ENCODE peak calls at places on chromosomes 13 and 19, in seven cellular contexts. One of them, this sample, is unnamed.

GRCh38 chr13:46687810-46688209 is 109.2 kb downstream of the ESD start:
- DNase-seq in thoracic aorta: no peak
- DNase-seq in NCI-H446 treated with DMSO at 0.1 percent for 48 hours: no peak
- DNase-seq in GM03348: no peak
- DNase-seq in endothelial cell: no peak
- DNase-seq in fibroblast of lung: peak
- DNase-seq in fibroblast of villous mesenchyme: peak
- DNase-seq in this sample: peak

GRCh38 chr19:9431475-9431874 is 3.9 kb downstream of the ZNF266 start:
- DNase-seq in thoracic aorta: no peak
- DNase-seq in NCI-H446 treated with DMSO at 0.1 percent for 48 hours: no peak
- DNase-seq in GM03348: no peak
- DNase-seq in endothelial cell: peak
- DNase-seq in fibroblast of lung: peak
- DNase-seq in fibroblast of villous mesenchyme: no peak
- DNase-seq in this sample: peak

GRCh38 chr13:76929975-76930374 is 18.3 kb upstream of the ACOD1 start:
- DNase-seq in thoracic aorta: no peak
- DNase-seq in NCI-H446 treated with DMSO at 0.1 percent for 48 hours: no peak
- DNase-seq in GM03348: no peak
- DNase-seq in endothelial cell: no peak
- DNase-seq in fibroblast of lung: no peak
- DNase-seq in fibroblast of villous mesenchyme: no peak
- DNase-seq in this sample: no peak

GRCh38 chr19:55196803-55197202 is 12.5 kb downstream of the PTPRH start:
- DNase-seq in thoracic aorta: no peak
- DNase-seq in NCI-H446 treated with DMSO at 0.1 percent for 48 hours: no peak
- DNase-seq in GM03348: no peak
- DNase-seq in endothelial cell: no peak
- DNase-seq in fibroblast of lung: no peak
- DNase-seq in fibroblast of villous mesenchyme: no peak
- DNase-seq in this sample: no peak

GRCh38 chr19:56191115-56191514 is 6.5 kb downstream of the ZSCAN5B start:
- DNase-seq in thoracic aorta: no peak
- DNase-seq in NCI-H446 treated with DMSO at 0.1 percent for 48 hours: no peak
- DNase-seq in GM03348: no peak
- DNase-seq in endothelial cell: no peak
- DNase-seq in fibroblast of lung: no peak
- DNase-seq in fibroblast of villous mesenchyme: no peak
- DNase-seq in this sample: no peak

GRCh38 chr13:75685239-75685697 is 49.1 kb downstream of the LMO7 start:
- DNase-seq in thoracic aorta: no peak
- DNase-seq in NCI-H446 treated with DMSO at 0.1 percent for 48 hours: no peak
- DNase-seq in GM03348: peak
- DNase-seq in endothelial cell: no peak
- DNase-seq in fibroblast of lung: peak
- DNase-seq in fibroblast of villous mesenchyme: peak
- DNase-seq in this sample: peak

GRCh38 chr13:24511019-24511823 is 1.4 kb downstream of the PARP4 start:
- DNase-seq in thoracic aorta: no peak
- DNase-seq in NCI-H446 treated with DMSO at 0.1 percent for 48 hours: no peak
- DNase-seq in GM03348: peak
- DNase-seq in endothelial cell: no peak
- DNase-seq in fibroblast of lung: peak
- DNase-seq in fibroblast of villous mesenchyme: peak
- DNase-seq in this sample: peak

GRCh38 chr13:36528105-36528504 is 95.8 kb downstream of the CCNA1 start:
- DNase-seq in thoracic aorta: no peak
- DNase-seq in NCI-H446 treated with DMSO at 0.1 percent for 48 hours: no peak
- DNase-seq in GM03348: no peak
- DNase-seq in endothelial cell: no peak
- DNase-seq in fibroblast of lung: no peak
- DNase-seq in fibroblast of villous mesenchyme: no peak
- DNase-seq in this sample: no peak

GRCh38 chr13:51814825-51815650 is 11.1 kb upstream of the DHRS12 start:
- DNase-seq in thoracic aorta: no peak
- DNase-seq in NCI-H446 treated with DMSO at 0.1 percent for 48 hours: no peak
- DNase-seq in GM03348: peak
- DNase-seq in endothelial cell: peak
- DNase-seq in fibroblast of lung: peak
- DNase-seq in fibroblast of villous mesenchyme: peak
- DNase-seq in this sample: peak

GRCh38 chr13:44969858-44970484 is 19.3 kb downstream of the NUFIP1 start:
- DNase-seq in thoracic aorta: no peak
- DNase-seq in NCI-H446 treated with DMSO at 0.1 percent for 48 hours: peak
- DNase-seq in GM03348: peak
- DNase-seq in endothelial cell: peak
- DNase-seq in fibroblast of lung: peak
- DNase-seq in fibroblast of villous mesenchyme: peak
- DNase-seq in this sample: no peak

GRCh38 chr19:48433337-48433736 is 12.4 kb upstream of the GRWD1 start:
- DNase-seq in thoracic aorta: no peak
- DNase-seq in NCI-H446 treated with DMSO at 0.1 percent for 48 hours: no peak
- DNase-seq in GM03348: no peak
- DNase-seq in endothelial cell: no peak
- DNase-seq in fibroblast of lung: no peak
- DNase-seq in fibroblast of villous mesenchyme: no peak
- DNase-seq in this sample: no peak

GRCh38 chr19:29617336-29618266 is 11.5 kb downstream of the POP4 start:
- DNase-seq in thoracic aorta: no peak
- DNase-seq in NCI-H446 treated with DMSO at 0.1 percent for 48 hours: no peak
- DNase-seq in GM03348: no peak
- DNase-seq in endothelial cell: no peak
- DNase-seq in fibroblast of lung: no peak
- DNase-seq in fibroblast of villous mesenchyme: no peak
- DNase-seq in this sample: no peak

GRCh38 chr13:34884366-34884765 is 57.7 kb upstream of the NBEA start:
- DNase-seq in thoracic aorta: no peak
- DNase-seq in NCI-H446 treated with DMSO at 0.1 percent for 48 hours: no peak
- DNase-seq in GM03348: no peak
- DNase-seq in endothelial cell: no peak
- DNase-seq in fibroblast of lung: no peak
- DNase-seq in fibroblast of villous mesenchyme: no peak
- DNase-seq in this sample: no peak

GRCh38 chr19:28424041-28424440 is 788.9 kb downstream of the UQCRFS1 start:
- DNase-seq in thoracic aorta: no peak
- DNase-seq in NCI-H446 treated with DMSO at 0.1 percent for 48 hours: no peak
- DNase-seq in GM03348: no peak
- DNase-seq in endothelial cell: no peak
- DNase-seq in fibroblast of lung: no peak
- DNase-seq in fibroblast of villous mesenchyme: no peak
- DNase-seq in this sample: no peak

GRCh38 chr13:112569771-112570288 is 18.1 kb downstream of the TUBGCP3 start:
- DNase-seq in thoracic aorta: no peak
- DNase-seq in NCI-H446 treated with DMSO at 0.1 percent for 48 hours: no peak
- DNase-seq in GM03348: no peak
- DNase-seq in endothelial cell: peak
- DNase-seq in fibroblast of lung: no peak
- DNase-seq in fibroblast of villous mesenchyme: no peak
- DNase-seq in this sample: no peak

GRCh38 chr19:5665781-5666513 is 14.4 kb downstream of the MICOS13 start:
- DNase-seq in thoracic aorta: no peak
- DNase-seq in NCI-H446 treated with DMSO at 0.1 percent for 48 hours: no peak
- DNase-seq in GM03348: peak
- DNase-seq in endothelial cell: no peak
- DNase-seq in fibroblast of lung: peak
- DNase-seq in fibroblast of villous mesenchyme: peak
- DNase-seq in this sample: peak

GRCh38 chr19:41533691-41534090 is 42.3 kb upstream of the CEACAM21 start:
- DNase-seq in thoracic aorta: no peak
- DNase-seq in NCI-H446 treated with DMSO at 0.1 percent for 48 hours: no peak
- DNase-seq in GM03348: no peak
- DNase-seq in endothelial cell: no peak
- DNase-seq in fibroblast of lung: no peak
- DNase-seq in fibroblast of villous mesenchyme: no peak
- DNase-seq in this sample: no peak

GRCh38 chr13:110307697-110308376 is 753 bp downstream of the COL4A2 start:
- DNase-seq in thoracic aorta: no peak
- DNase-seq in NCI-H446 treated with DMSO at 0.1 percent for 48 hours: no peak
- DNase-seq in GM03348: peak
- DNase-seq in endothelial cell: no peak
- DNase-seq in fibroblast of lung: peak
- DNase-seq in fibroblast of villous mesenchyme: peak
- DNase-seq in this sample: no peak

GRCh38 chr13:43905435-43906031 is 25.8 kb downstream of the LACC1 start:
- DNase-seq in thoracic aorta: no peak
- DNase-seq in NCI-H446 treated with DMSO at 0.1 percent for 48 hours: peak
- DNase-seq in GM03348: peak
- DNase-seq in endothelial cell: peak
- DNase-seq in fibroblast of lung: peak
- DNase-seq in fibroblast of villous mesenchyme: peak
- DNase-seq in this sample: no peak

This sample was measured in MG63.